ENCODE peak calls at places on chromosomes 3 and 15, in nine cellular contexts. W is body of pancreas, R is A549, E is tibial nerve, J is right cardiac atrium, B is psoas muscle, Z is Karpas-422, G is RWPE1, O is HL-60. X is an unnamed sample.

GRCh38 chr3:37024092-37024491 is 30.8 kb downstream of the MLH1 start:
- DNase-seq in O (peak), E (no peak), G (no peak), J (no peak), Z (peak), W (no peak), R (no peak), B (no peak), X (no peak)

GRCh38 chr15:85858586-85859375 is 64.1 kb upstream of the KLHL25 start:
- DNase-seq in Z (peak), B (peak), E (peak), G (peak), W (peak), R (peak), J (peak), O (no peak), X (peak)

GRCh38 chr15:99427210-99427609 is 138.6 kb upstream of the MEF2A start:
- DNase-seq in G (no peak), Z (no peak), E (no peak), R (no peak), J (no peak), B (no peak), O (no peak), W (no peak), X (no peak)

GRCh38 chr3:56590814-56591213 is 33.8 kb downstream of the CCDC66 start:
- DNase-seq in G (peak), R (no peak), O (no peak), J (no peak), Z (no peak), E (no peak), W (no peak), B (no peak), X (peak)

GRCh38 chr3:36893137-36893557 is 51.7 kb downstream of the TRANK1 start:
- DNase-seq in G (no peak), O (peak), Z (peak), R (no peak), E (no peak), B (no peak), J (no peak), W (peak), X (peak)

GRCh38 chr3:77254967-77255831 is 215.3 kb downstream of the ROBO2 start:
- DNase-seq in J (no peak), R (peak), W (peak), O (peak), Z (peak), B (no peak), G (peak), E (peak), X (no peak)

GRCh38 chr3:177388209-177388608 is 190.9 kb upstream of the TBL1XR1 start:
- DNase-seq in R (no peak), O (no peak), Z (no peak), G (no peak), J (no peak), B (no peak), E (no peak), W (no peak), X (no peak)

GRCh38 chr15:69576035-69576526 is 123.5 kb downstream of the RPLP1 start:
- DNase-seq in R (peak), G (peak), B (peak), W (peak), O (peak), J (peak), Z (peak), E (peak), X (no peak)

GRCh38 chr15:48373855-48374421 is 42.7 kb downstream of the DUT start:
- DNase-seq in W (no peak), Z (no peak), O (no peak), E (no peak), R (peak), G (peak), B (peak), J (peak), X (peak)

GRCh38 chr3:168961271-168961670 is 702.2 kb downstream of the MECOM start:
- DNase-seq in R (no peak), E (no peak), G (no peak), W (no peak), J (no peak), O (no peak), Z (no peak), B (no peak), X (no peak)

GRCh38 chr3:182979103-182979697 is 1.1 kb downstream of the DCUN1D1 start:
- DNase-seq in Z (no peak), E (no peak), J (no peak), O (no peak), B (no peak), W (no peak), R (no peak), G (no peak), X (no peak)

GRCh38 chr15:90038639-90039095 is 37.5 kb downstream of the ZNF710 start:
- DNase-seq in Z (no peak), E (no peak), R (no peak), O (peak), J (no peak), W (no peak), G (no peak), B (peak), X (no peak)

GRCh38 chr3:161274691-161275298 is 53.7 kb downstream of the NMD3 start:
- DNase-seq in O (no peak), R (no peak), B (no peak), W (peak), Z (peak), E (peak), J (no peak), G (no peak), X (no peak)

GRCh38 chr3:29642393-29643033 is 361.6 kb downstream of the RBMS3 start:
- DNase-seq in W (no peak), Z (no peak), O (no peak), B (peak), R (no peak), G (no peak), J (no peak), E (no peak), X (peak)

GRCh38 chr3:161291191-161291901 is 70.2 kb downstream of the NMD3 start:
- DNase-seq in B (no peak), J (no peak), Z (no peak), E (no peak), R (no peak), O (no peak), W (peak), G (peak), X (peak)

GRCh38 chr3:61358364-61358763 is 107.1 kb upstream of the FHIT start:
- DNase-seq in E (peak), B (peak), J (peak), W (peak), Z (no peak), R (no peak), O (peak), G (no peak), X (no peak)

GRCh38 chr15:74867562-74868458 is 5.4 kb downstream of the SCAMP2 start:
- DNase-seq in G (no peak), R (no peak), Z (no peak), O (peak), J (no peak), B (no peak), E (peak), W (no peak), X (no peak)

GRCh38 chr15:79640206-79640605 is 208.1 kb downstream of the MINAR1 start:
- DNase-seq in Z (no peak), G (peak), W (no peak), B (no peak), R (peak), J (no peak), E (no peak), O (no peak), X (no peak)

GRCh38 chr3:46908294-46908985 is 30.9 kb downstream of the PTH1R start:
- DNase-seq in O (no peak), B (peak), W (peak), J (peak), G (no peak), E (peak), Z (peak), R (no peak), X (no peak)

GRCh38 chr15:83206387-83206970 is 1.1 kb downstream of the HDGFL3 start:
- DNase-seq in E (peak), R (peak), G (peak), Z (no peak), O (no peak), B (no peak), J (no peak), W (no peak), X (no peak)

GRCh38 chr3:148307443-148307843 is 390.3 kb upstream of the AGTR1 start:
- DNase-seq in O (no peak), E (no peak), B (no peak), R (no peak), G (no peak), J (no peak), Z (no peak), W (no peak), X (no peak)

GRCh38 chr3:53996153-53996861 is 104.6 kb upstream of the SELENOK start:
- DNase-seq in E (no peak), J (no peak), G (peak), W (no peak), B (no peak), O (peak), Z (peak), R (no peak), X (no peak)

GRCh38 chr3:123294296-123294938 is 92.7 kb downstream of the SEC22A start:
- DNase-seq in O (no peak), E (no peak), R (no peak), J (no peak), Z (no peak), W (no peak), G (no peak), B (no peak), X (no peak)

GRCh38 chr15:79523266-79523665 is 91.1 kb downstream of the MINAR1 start:
- DNase-seq in G (no peak), Z (no peak), W (no peak), J (no peak), E (no peak), R (no peak), O (no peak), B (no peak), X (no peak)

GRCh38 chr3:188299068-188299467 is 145.1 kb downstream of the LPP start:
- DNase-seq in R (no peak), Z (no peak), J (no peak), O (no peak), W (no peak), E (no peak), G (no peak), B (no peak), X (no peak)

GRCh38 chr3:20480771-20481170 is 294.8 kb upstream of the SGO1 start:
- DNase-seq in R (no peak), B (no peak), G (no peak), Z (no peak), J (no peak), W (no peak), E (no peak), O (no peak), X (no peak)

GRCh38 chr3:186239321-186239720 is 122.7 kb downstream of the DGKG start:
- DNase-seq in B (no peak), Z (peak), R (no peak), J (no peak), O (no peak), W (peak), E (no peak), G (no peak), X (no peak)

GRCh38 chr3:164458986-164459385 is 619.3 kb downstream of the SI start:
- DNase-seq in R (no peak), W (no peak), G (no peak), J (no peak), Z (no peak), B (no peak), O (no peak), E (no peak), X (peak)

DNA sequence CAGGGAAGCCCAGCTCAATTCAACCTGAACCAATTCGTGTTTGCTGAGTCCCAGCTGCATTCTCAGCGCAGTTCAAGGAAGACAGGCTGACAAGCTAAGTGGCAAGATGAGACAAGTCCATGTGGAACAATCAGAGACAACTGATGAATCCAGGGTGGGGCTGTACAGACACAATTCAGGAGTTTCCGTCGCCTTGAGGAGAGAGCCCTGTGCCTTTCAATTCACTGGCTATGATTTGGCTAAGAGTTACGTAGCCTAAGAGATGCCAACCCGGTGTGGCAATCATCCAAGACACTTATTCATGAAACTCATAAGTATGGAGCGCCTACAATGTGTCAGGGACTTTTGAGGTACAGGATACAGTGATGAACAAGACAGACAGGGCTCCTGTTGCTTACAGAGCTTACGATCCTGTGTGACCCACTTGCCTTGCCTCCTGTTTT is 15.5 kb upstream of the ZBED2 start:
- DNase-seq in G (peak), R (no peak), J (no peak), E (no peak), B (no peak), Z (no peak), O (no peak), W (no peak), X (peak)
- H3K27ac ChIP-seq in G (peak), R (no peak), J (no peak), E (no peak), B (no peak), Z (no peak), O (no peak), W (no peak), X (peak)

GRCh38 chr3:120907659-120908029 is 361 bp upstream of the STXBP5L start:
- DNase-seq in E (no peak), Z (no peak), J (no peak), G (no peak), B (no peak), W (no peak), R (no peak), O (no peak), X (no peak)
- H3K27ac ChIP-seq in E (no peak), Z (no peak), J (no peak), G (no peak), B (no peak), W (peak), R (no peak), O (no peak), X (no peak)

GRCh38 chr15:51129513-51130197 is 34.9 kb upstream of the TNFAIP8L3 start:
- DNase-seq in E (no peak), R (no peak), J (no peak), B (no peak), O (no peak), G (no peak), W (no peak), Z (no peak), X (no peak)
- H3K27ac ChIP-seq in E (no peak), R (no peak), J (no peak), B (no peak), O (no peak), G (no peak), W (no peak), Z (no peak), X (no peak)

GRCh38 chr3:190505381-190506003 is 8.4 kb upstream of the IL1RAP start:
- DNase-seq in W (no peak), Z (no peak), G (no peak), E (no peak), R (no peak), B (no peak), J (no peak), O (no peak), X (no peak)
- H3K27ac ChIP-seq in W (no peak), Z (no peak), G (no peak), E (no peak), R (no peak), B (no peak), J (no peak), O (no peak), X (no peak)

DNA sequence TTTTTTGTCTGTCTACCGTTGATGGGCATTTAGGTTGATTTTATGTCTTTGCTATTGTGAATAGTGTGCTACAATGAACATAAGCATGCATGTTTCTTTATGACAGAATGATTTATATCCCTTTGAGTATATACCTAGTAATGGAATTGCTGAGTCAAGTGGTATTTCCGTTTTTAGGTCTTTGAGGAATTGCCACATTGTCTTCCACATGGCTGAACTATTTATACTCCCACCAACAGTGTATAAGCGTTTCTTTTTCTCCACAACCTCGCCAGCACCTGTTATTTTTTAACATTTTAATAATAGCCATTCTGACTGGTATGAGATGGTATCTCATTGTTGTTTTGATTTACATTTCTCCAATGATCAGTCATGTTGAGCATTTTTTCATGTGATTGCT is 89.6 kb upstream of the GALNT15 start:
- DNase-seq in Z (no peak), J (no peak), R (no peak), O (no peak), G (no peak), E (no peak), W (no peak), B (no peak), X (no peak)
- H3K27ac ChIP-seq in Z (no peak), J (no peak), R (no peak), O (no peak), G (no peak), E (peak), W (no peak), B (peak), X (no peak)

DNA sequence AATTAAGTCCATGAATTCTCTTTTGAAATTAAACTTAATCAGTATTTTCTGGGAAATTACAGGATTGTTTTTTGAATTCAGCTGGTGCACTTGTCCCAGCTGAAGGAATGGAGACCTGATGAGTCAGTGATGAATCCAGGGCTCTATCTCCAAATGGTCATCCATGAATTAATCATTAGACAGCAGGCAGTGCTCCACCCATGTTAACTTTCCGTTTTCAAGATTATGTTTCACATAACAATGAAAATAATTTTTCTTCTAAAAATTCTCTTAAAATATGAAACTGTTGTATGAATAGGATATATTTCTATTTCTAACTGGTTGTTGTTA is 13.9 kb upstream of the PAQR9 start:
- DNase-seq in O (no peak), G (no peak), W (no peak), Z (no peak), R (peak), E (no peak), J (no peak), B (no peak), X (no peak)
- H3K27ac ChIP-seq in O (no peak), G (no peak), W (no peak), Z (no peak), R (peak), E (no peak), J (no peak), B (peak), X (peak)

GRCh38 chr3:8488877-8489865 is 12.5 kb upstream of the LMCD1 start:
- DNase-seq in E (no peak), J (no peak), W (no peak), Z (no peak), B (no peak), R (no peak), O (no peak), G (no peak), X (no peak)

GRCh38 chr3:8492744-8493511 is 8.7 kb upstream of the LMCD1 start:
- DNase-seq in G (no peak), R (no peak), Z (no peak), B (no peak), J (no peak), W (no peak), E (no peak), O (no peak), X (no peak)

GRCh38 chr3:8491750-8492149 is 9.9 kb upstream of the LMCD1 start:
- DNase-seq in G (no peak), Z (no peak), B (peak), W (peak), E (peak), J (peak), R (no peak), O (no peak), X (no peak)

GRCh38 chr3:8490079-8490552 is 11.5 kb upstream of the LMCD1 start:
- DNase-seq in B (peak), O (no peak), W (peak), G (peak), J (no peak), E (no peak), Z (no peak), R (peak), X (peak)

GRCh38 chr3:8491246-8491645 is 10.4 kb upstream of the LMCD1 start:
- DNase-seq in G (no peak), E (no peak), R (no peak), J (no peak), B (no peak), O (no peak), Z (no peak), W (no peak), X (no peak)
- H3K27ac ChIP-seq in G (no peak), E (no peak), R (peak), J (no peak), B (peak), O (no peak), Z (no peak), W (no peak), X (no peak)